ENCODE peak calls at places on chromosomes 2 and 18, in seven cellular contexts. One of them, this sample, is unnamed.

GRCh38 chr2:19098467-19099160 is 259.8 kb downstream of the OSR1 start:
- DNase-seq in GM23338: no peak
- DNase-seq in mammary epithelial cell: no peak
- DNase-seq in lower lobe of right lung: no peak
- DNase-seq in effector memory CD4-positive, alpha-beta T cell: no peak
- DNase-seq in HCT116: no peak
- DNase-seq in right lobe of liver: no peak
- DNase-seq in this sample: no peak

GRCh38 chr2:40072442-40073232 is 293.6 kb upstream of the THUMPD2 start:
- DNase-seq in lower lobe of right lung: no peak
- DNase-seq in right lobe of liver: no peak
- DNase-seq in effector memory CD4-positive, alpha-beta T cell: no peak
- DNase-seq in GM23338: no peak
- DNase-seq in mammary epithelial cell: no peak
- DNase-seq in HCT116: no peak
- DNase-seq in this sample: peak; percentile 47

GRCh38 chr2:190697421-190697820 is 48.5 kb downstream of the NAB1 start:
- DNase-seq in effector memory CD4-positive, alpha-beta T cell: no peak
- DNase-seq in GM23338: no peak
- DNase-seq in lower lobe of right lung: no peak
- DNase-seq in mammary epithelial cell: no peak
- DNase-seq in HCT116: no peak
- DNase-seq in right lobe of liver: no peak
- DNase-seq in this sample: no peak

GRCh38 chr2:63434597-63434996 is 153.7 kb downstream of the WDPCP start:
- DNase-seq in mammary epithelial cell: no peak
- DNase-seq in effector memory CD4-positive, alpha-beta T cell: no peak
- DNase-seq in HCT116: no peak
- DNase-seq in lower lobe of right lung: no peak
- DNase-seq in GM23338: no peak
- DNase-seq in right lobe of liver: no peak
- DNase-seq in this sample: no peak

GRCh38 chr18:79876497-79876896 is 75.0 kb downstream of the SLC66A2 start:
- DNase-seq in effector memory CD4-positive, alpha-beta T cell: no peak
- DNase-seq in lower lobe of right lung: no peak
- DNase-seq in mammary epithelial cell: peak; percentile 29
- DNase-seq in HCT116: no peak
- DNase-seq in GM23338: no peak
- DNase-seq in right lobe of liver: no peak
- DNase-seq in this sample: peak; percentile 48

GRCh38 chr2:216636570-216637450 is 3.6 kb downstream of the IGFBP2 start:
- DNase-seq in right lobe of liver: peak; percentile 82
- DNase-seq in mammary epithelial cell: peak; percentile 88
- DNase-seq in effector memory CD4-positive, alpha-beta T cell: no peak
- DNase-seq in HCT116: peak; percentile 64
- DNase-seq in lower lobe of right lung: peak; percentile 59
- DNase-seq in GM23338: peak; percentile 61
- DNase-seq in this sample: no peak

GRCh38 chr2:64359176-64359891 is 94.6 kb upstream of the LGALSL start:
- DNase-seq in effector memory CD4-positive, alpha-beta T cell: no peak
- DNase-seq in mammary epithelial cell: peak; percentile 54
- DNase-seq in HCT116: no peak
- DNase-seq in lower lobe of right lung: no peak
- DNase-seq in right lobe of liver: no peak
- DNase-seq in GM23338: no peak
- DNase-seq in this sample: no peak

GRCh38 chr2:96631804-96632435 is 6.2 kb downstream of the KANSL3 start:
- DNase-seq in effector memory CD4-positive, alpha-beta T cell: no peak
- DNase-seq in HCT116: no peak
- DNase-seq in GM23338: no peak
- DNase-seq in right lobe of liver: no peak
- DNase-seq in lower lobe of right lung: no peak
- DNase-seq in mammary epithelial cell: no peak
- DNase-seq in this sample: no peak

GRCh38 chr2:69077224-69077953 is 64.4 kb downstream of the ANTXR1 start:
- DNase-seq in mammary epithelial cell: no peak
- DNase-seq in lower lobe of right lung: no peak
- DNase-seq in right lobe of liver: no peak
- DNase-seq in effector memory CD4-positive, alpha-beta T cell: no peak
- DNase-seq in HCT116: no peak
- DNase-seq in GM23338: peak; percentile 4
- DNase-seq in this sample: no peak

GRCh38 chr2:20135631-20136050 is 84.2 kb upstream of the LAPTM4A start:
- DNase-seq in GM23338: peak; percentile 91
- DNase-seq in mammary epithelial cell: no peak
- DNase-seq in effector memory CD4-positive, alpha-beta T cell: no peak
- DNase-seq in HCT116: peak; percentile 43
- DNase-seq in lower lobe of right lung: peak; percentile 80
- DNase-seq in right lobe of liver: peak; percentile 83
- DNase-seq in this sample: peak; percentile 89

GRCh38 chr2:70354264-70354949 is 52.5 kb upstream of the FAM136A start:
- DNase-seq in lower lobe of right lung: no peak
- DNase-seq in effector memory CD4-positive, alpha-beta T cell: no peak
- DNase-seq in right lobe of liver: no peak
- DNase-seq in HCT116: no peak
- DNase-seq in GM23338: no peak
- DNase-seq in mammary epithelial cell: peak; percentile 65
- DNase-seq in this sample: no peak

DNA sequence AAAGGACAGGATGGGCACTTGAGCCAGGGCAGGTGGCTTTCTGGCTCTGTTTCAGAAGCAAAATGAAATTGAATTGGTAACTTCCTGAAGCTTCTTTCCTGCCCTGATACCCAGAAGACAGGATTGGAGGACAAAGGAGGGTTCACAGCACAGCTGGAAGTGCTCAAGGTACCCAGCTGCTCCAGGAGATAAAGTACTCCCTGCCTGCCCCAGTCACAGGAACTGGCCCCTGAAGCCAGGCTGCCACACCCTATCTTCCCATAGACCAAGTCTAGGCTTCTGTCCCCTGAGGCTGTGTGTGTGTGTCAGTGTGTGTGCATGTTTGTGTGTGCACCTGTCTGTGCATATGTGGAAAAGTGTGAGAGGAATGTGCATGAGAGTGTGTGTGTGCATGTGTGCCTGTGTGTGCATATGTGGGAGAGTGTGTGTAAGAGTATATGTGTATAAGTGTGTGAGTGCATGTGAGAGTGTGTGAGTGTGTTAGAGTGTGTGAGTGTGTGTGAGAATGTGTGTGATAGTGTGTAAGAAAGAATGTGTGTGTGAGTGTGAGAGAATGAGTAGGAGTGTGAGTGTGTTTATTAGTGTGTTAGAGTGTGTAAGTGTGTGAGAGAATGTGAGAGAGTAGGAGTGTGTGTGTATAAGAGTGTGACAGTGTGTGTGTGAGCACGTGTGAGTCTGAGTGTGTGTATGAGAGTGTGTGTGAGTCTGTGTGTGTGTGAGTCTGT is 21.0 kb downstream of the GYPC start:
- DNase-seq in mammary epithelial cell: no peak
- DNase-seq in effector memory CD4-positive, alpha-beta T cell: no peak
- DNase-seq in HCT116: no peak
- DNase-seq in lower lobe of right lung: no peak
- DNase-seq in right lobe of liver: no peak
- DNase-seq in GM23338: no peak
- DNase-seq in this sample: no peak
- H3K36me3 ChIP-seq in mammary epithelial cell: no peaks in the 10 kb centered on the region
- H3K36me3 ChIP-seq in effector memory CD4-positive, alpha-beta T cell: peaks cover 10% of the 10 kb centered on the region
- H3K36me3 ChIP-seq in HCT116: no peaks in the 10 kb centered on the region
- H3K36me3 ChIP-seq in lower lobe of right lung: peaks cover 5% of the 10 kb centered on the region
- H3K36me3 ChIP-seq in right lobe of liver: no peaks in the 10 kb centered on the region
- H3K36me3 ChIP-seq in GM23338: peaks cover 6% of the 10 kb centered on the region
- H3K36me3 ChIP-seq in this sample: no peaks in the 10 kb centered on the region

GRCh38 chr2:32558492-32558891 is 69.4 kb upstream of the TTC27 start:
- DNase-seq in effector memory CD4-positive, alpha-beta T cell: no peak
- DNase-seq in HCT116: no peak
- DNase-seq in GM23338: no peak
- DNase-seq in mammary epithelial cell: no peak
- DNase-seq in right lobe of liver: no peak
- DNase-seq in lower lobe of right lung: no peak
- DNase-seq in this sample: no peak

GRCh38 chr2:32562906-32563305 is 64.9 kb upstream of the TTC27 start:
- DNase-seq in GM23338: no peak
- DNase-seq in lower lobe of right lung: no peak
- DNase-seq in HCT116: no peak
- DNase-seq in effector memory CD4-positive, alpha-beta T cell: no peak
- DNase-seq in right lobe of liver: no peak
- DNase-seq in mammary epithelial cell: no peak
- DNase-seq in this sample: no peak

GRCh38 chr2:32564417-32565035 is 63.3 kb upstream of the TTC27 start:
- DNase-seq in effector memory CD4-positive, alpha-beta T cell: no peak
- DNase-seq in GM23338: peak; percentile 30
- DNase-seq in lower lobe of right lung: no peak
- DNase-seq in right lobe of liver: no peak
- DNase-seq in HCT116: no peak
- DNase-seq in mammary epithelial cell: peak; percentile 1
- DNase-seq in this sample: no peak

GRCh38 chr2:32553829-32554432 is 73.9 kb upstream of the TTC27 start:
- DNase-seq in right lobe of liver: no peak
- DNase-seq in effector memory CD4-positive, alpha-beta T cell: no peak
- DNase-seq in HCT116: peak; percentile 12
- DNase-seq in GM23338: peak; percentile 58
- DNase-seq in lower lobe of right lung: no peak
- DNase-seq in mammary epithelial cell: peak; percentile 6
- DNase-seq in this sample: no peak

GRCh38 chr2:32559136-32559535 is 68.7 kb upstream of the TTC27 start:
- DNase-seq in effector memory CD4-positive, alpha-beta T cell: no peak
- DNase-seq in lower lobe of right lung: no peak
- DNase-seq in GM23338: no peak
- DNase-seq in right lobe of liver: no peak
- DNase-seq in HCT116: no peak
- DNase-seq in mammary epithelial cell: no peak
- DNase-seq in this sample: no peak
- H3K27ac ChIP-seq in effector memory CD4-positive, alpha-beta T cell: no peak overlapping the region
- H3K27ac ChIP-seq in lower lobe of right lung: no peak overlapping the region
- H3K27ac ChIP-seq in GM23338: peak overlapping the region; percentile 62
- H3K27ac ChIP-seq in right lobe of liver: no peak overlapping the region
- H3K27ac ChIP-seq in HCT116: no peak overlapping the region
- H3K27ac ChIP-seq in mammary epithelial cell: no peak overlapping the region
- H3K27ac ChIP-seq in this sample: no peak overlapping the region

GRCh38 chr18:46290440-46291020 is 186.3 kb downstream of the HAUS1 start:
- DNase-seq in right lobe of liver: no peak
- DNase-seq in HCT116: no peak
- DNase-seq in lower lobe of right lung: no peak
- DNase-seq in GM23338: no peak
- DNase-seq in mammary epithelial cell: no peak
- DNase-seq in effector memory CD4-positive, alpha-beta T cell: no peak
- DNase-seq in this sample: peak; percentile 47

GRCh38 chr18:46289458-46289857 is 185.3 kb downstream of the HAUS1 start:
- DNase-seq in effector memory CD4-positive, alpha-beta T cell: no peak
- DNase-seq in mammary epithelial cell: no peak
- DNase-seq in HCT116: no peak
- DNase-seq in right lobe of liver: no peak
- DNase-seq in lower lobe of right lung: no peak
- DNase-seq in GM23338: no peak
- DNase-seq in this sample: no peak

GRCh38 chr18:46293699-46294300 is 189.6 kb downstream of the HAUS1 start:
- DNase-seq in mammary epithelial cell: no peak
- DNase-seq in right lobe of liver: no peak
- DNase-seq in lower lobe of right lung: no peak
- DNase-seq in effector memory CD4-positive, alpha-beta T cell: no peak
- DNase-seq in GM23338: peak; percentile 76
- DNase-seq in HCT116: no peak
- DNase-seq in this sample: peak; percentile 52

GRCh38 chr18:46289931-46290330 is 185.7 kb downstream of the HAUS1 start:
- DNase-seq in lower lobe of right lung: no peak
- DNase-seq in HCT116: no peak
- DNase-seq in right lobe of liver: no peak
- DNase-seq in effector memory CD4-positive, alpha-beta T cell: no peak
- DNase-seq in GM23338: no peak
- DNase-seq in mammary epithelial cell: no peak
- DNase-seq in this sample: peak; percentile 21

GRCh38 chr18:46291149-46291548 is 187.0 kb downstream of the HAUS1 start:
- DNase-seq in right lobe of liver: no peak
- DNase-seq in effector memory CD4-positive, alpha-beta T cell: no peak
- DNase-seq in HCT116: no peak
- DNase-seq in lower lobe of right lung: no peak
- DNase-seq in mammary epithelial cell: no peak
- DNase-seq in GM23338: no peak
- DNase-seq in this sample: peak; percentile 16
- H3K4me1 ChIP-seq in right lobe of liver: no peaks in the 10 kb centered on the region
- H3K4me1 ChIP-seq in effector memory CD4-positive, alpha-beta T cell: no peaks in the 10 kb centered on the region
- H3K4me1 ChIP-seq in HCT116: no peaks in the 10 kb centered on the region
- H3K4me1 ChIP-seq in lower lobe of right lung: no peaks in the 10 kb centered on the region
- H3K4me1 ChIP-seq in mammary epithelial cell: no peaks in the 10 kb centered on the region
- H3K4me1 ChIP-seq in GM23338: peaks cover 17% of the 10 kb centered on the region
- H3K4me1 ChIP-seq in this sample: no peaks in the 10 kb centered on the region

GRCh38 chr2:10664652-10665051 is 25.1 kb downstream of the NOL10 start:
- DNase-seq in mammary epithelial cell: no peak
- DNase-seq in HCT116: no peak
- DNase-seq in right lobe of liver: no peak
- DNase-seq in GM23338: no peak
- DNase-seq in effector memory CD4-positive, alpha-beta T cell: no peak
- DNase-seq in lower lobe of right lung: no peak
- DNase-seq in this sample: no peak

GRCh38 chr2:10659898-10660568 is 29.7 kb downstream of the NOL10 start:
- DNase-seq in GM23338: peak; percentile 63
- DNase-seq in lower lobe of right lung: no peak
- DNase-seq in HCT116: peak; percentile 49
- DNase-seq in effector memory CD4-positive, alpha-beta T cell: peak; percentile 5
- DNase-seq in right lobe of liver: peak; percentile 62
- DNase-seq in mammary epithelial cell: peak; percentile 52
- DNase-seq in this sample: no peak

GRCh38 chr2:10658914-10659257 is 30.9 kb downstream of the NOL10 start:
- DNase-seq in GM23338: no peak
- DNase-seq in right lobe of liver: no peak
- DNase-seq in HCT116: no peak
- DNase-seq in mammary epithelial cell: no peak
- DNase-seq in effector memory CD4-positive, alpha-beta T cell: no peak
- DNase-seq in lower lobe of right lung: no peak
- DNase-seq in this sample: no peak

GRCh38 chr2:10658041-10658913 is 31.5 kb downstream of the NOL10 start:
- DNase-seq in mammary epithelial cell: peak; percentile 90
- DNase-seq in right lobe of liver: no peak
- DNase-seq in effector memory CD4-positive, alpha-beta T cell: no peak
- DNase-seq in HCT116: peak; percentile 29
- DNase-seq in lower lobe of right lung: no peak
- DNase-seq in GM23338: no peak
- DNase-seq in this sample: no peak

GRCh38 chr2:10661846-10662245 is 27.9 kb downstream of the NOL10 start:
- DNase-seq in effector memory CD4-positive, alpha-beta T cell: no peak
- DNase-seq in mammary epithelial cell: no peak
- DNase-seq in lower lobe of right lung: no peak
- DNase-seq in GM23338: no peak
- DNase-seq in HCT116: no peak
- DNase-seq in right lobe of liver: no peak
- DNase-seq in this sample: no peak
- H3K36me3 ChIP-seq in effector memory CD4-positive, alpha-beta T cell: peaks cover 23% of the 10 kb centered on the region
- H3K36me3 ChIP-seq in mammary epithelial cell: peaks cover 20% of the 10 kb centered on the region
- H3K36me3 ChIP-seq in lower lobe of right lung: peaks cover 96% of the 10 kb centered on the region
- H3K36me3 ChIP-seq in GM23338: peaks cover 36% of the 10 kb centered on the region
- H3K36me3 ChIP-seq in HCT116: peaks cover 41% of the 10 kb centered on the region
- H3K36me3 ChIP-seq in right lobe of liver: peaks cover 56% of the 10 kb centered on the region
- H3K36me3 ChIP-seq in this sample: peaks cover 67% of the 10 kb centered on the region

This sample was measured in upper lobe of right lung.